ENCODE peak calls at places on chromosomes 2 and 18, in nine cellular contexts. One of them, this sample, is unnamed.

GRCh38 chr2:72138921-72139381 is 8.7 kb downstream of the CYP26B1 start:
- DNase-seq in astrocyte of the hippocampus: peak; percentile 91
- DNase-seq in stimulated activated CD4-positive, alpha-beta T cell treated with anti-CD3 and anti-CD28 coated beads, Interleukin-4, amount 100 ng/mL, for 48 hours: no peak
- DNase-seq in anterior cingulate cortex: no peak
- DNase-seq in PC-3: no peak
- DNase-seq in HT-29: peak; percentile 29
- DNase-seq in DMS 273 treated with DMSO at 0.1 percent for 48 hours: no peak
- DNase-seq in stimulated activated CD8-positive, alpha-beta memory T cell treated with anti-CD3 and anti-CD28 coated beads, Interleukin-15, amount 100 ng/mL, for 48 hours: no peak
- DNase-seq in stimulated activated naive B cell treated with anti-CD40 and anti-IgM and Interleukin-4, amounts not matched to agents 10 μg/mL and 1 μg/mL and 100 μg/mL, for 72 hours: no peak
- DNase-seq in this sample: no peak

GRCh38 chr2:127419112-127419430 is 844 bp downstream of the PROC start:
- DNase-seq in astrocyte of the hippocampus: no peak
- DNase-seq in stimulated activated CD4-positive, alpha-beta T cell treated with anti-CD3 and anti-CD28 coated beads, Interleukin-4, amount 100 ng/mL, for 48 hours: no peak
- DNase-seq in anterior cingulate cortex: no peak
- DNase-seq in PC-3: no peak
- DNase-seq in HT-29: no peak
- DNase-seq in DMS 273 treated with DMSO at 0.1 percent for 48 hours: no peak
- DNase-seq in stimulated activated CD8-positive, alpha-beta memory T cell treated with anti-CD3 and anti-CD28 coated beads, Interleukin-15, amount 100 ng/mL, for 48 hours: no peak
- DNase-seq in stimulated activated naive B cell treated with anti-CD40 and anti-IgM and Interleukin-4, amounts not matched to agents 10 μg/mL and 1 μg/mL and 100 μg/mL, for 72 hours: no peak
- DNase-seq in this sample: no peak

GRCh38 chr2:190583507-190584337 is 49.2 kb upstream of the NEMP2 start:
- DNase-seq in astrocyte of the hippocampus: no peak
- DNase-seq in stimulated activated CD4-positive, alpha-beta T cell treated with anti-CD3 and anti-CD28 coated beads, Interleukin-4, amount 100 ng/mL, for 48 hours: no peak
- DNase-seq in anterior cingulate cortex: no peak
- DNase-seq in PC-3: no peak
- DNase-seq in HT-29: no peak
- DNase-seq in DMS 273 treated with DMSO at 0.1 percent for 48 hours: no peak
- DNase-seq in stimulated activated CD8-positive, alpha-beta memory T cell treated with anti-CD3 and anti-CD28 coated beads, Interleukin-15, amount 100 ng/mL, for 48 hours: no peak
- DNase-seq in stimulated activated naive B cell treated with anti-CD40 and anti-IgM and Interleukin-4, amounts not matched to agents 10 μg/mL and 1 μg/mL and 100 μg/mL, for 72 hours: no peak
- DNase-seq in this sample: no peak

GRCh38 chr2:39597309-39597708 is 68.4 kb upstream of the TMEM178A start:
- DNase-seq in astrocyte of the hippocampus: no peak
- DNase-seq in stimulated activated CD4-positive, alpha-beta T cell treated with anti-CD3 and anti-CD28 coated beads, Interleukin-4, amount 100 ng/mL, for 48 hours: no peak
- DNase-seq in anterior cingulate cortex: no peak
- DNase-seq in PC-3: no peak
- DNase-seq in HT-29: no peak
- DNase-seq in DMS 273 treated with DMSO at 0.1 percent for 48 hours: no peak
- DNase-seq in stimulated activated CD8-positive, alpha-beta memory T cell treated with anti-CD3 and anti-CD28 coated beads, Interleukin-15, amount 100 ng/mL, for 48 hours: no peak
- DNase-seq in stimulated activated naive B cell treated with anti-CD40 and anti-IgM and Interleukin-4, amounts not matched to agents 10 μg/mL and 1 μg/mL and 100 μg/mL, for 72 hours: no peak
- DNase-seq in this sample: no peak

GRCh38 chr2:216583157-216583556 is 50.1 kb upstream of the IGFBP2 start:
- DNase-seq in astrocyte of the hippocampus: peak; percentile 90
- DNase-seq in stimulated activated CD4-positive, alpha-beta T cell treated with anti-CD3 and anti-CD28 coated beads, Interleukin-4, amount 100 ng/mL, for 48 hours: no peak
- DNase-seq in anterior cingulate cortex: no peak
- DNase-seq in PC-3: peak; percentile 87
- DNase-seq in HT-29: peak; percentile 19
- DNase-seq in DMS 273 treated with DMSO at 0.1 percent for 48 hours: no peak
- DNase-seq in stimulated activated CD8-positive, alpha-beta memory T cell treated with anti-CD3 and anti-CD28 coated beads, Interleukin-15, amount 100 ng/mL, for 48 hours: no peak
- DNase-seq in stimulated activated naive B cell treated with anti-CD40 and anti-IgM and Interleukin-4, amounts not matched to agents 10 μg/mL and 1 μg/mL and 100 μg/mL, for 72 hours: no peak
- DNase-seq in this sample: no peak

GRCh38 chr2:26008851-26009566 is 24.9 kb upstream of the RAB10 start:
- DNase-seq in astrocyte of the hippocampus: no peak
- DNase-seq in stimulated activated CD4-positive, alpha-beta T cell treated with anti-CD3 and anti-CD28 coated beads, Interleukin-4, amount 100 ng/mL, for 48 hours: no peak
- DNase-seq in anterior cingulate cortex: no peak
- DNase-seq in PC-3: peak; percentile 95
- DNase-seq in HT-29: peak; percentile 83
- DNase-seq in DMS 273 treated with DMSO at 0.1 percent for 48 hours: no peak
- DNase-seq in stimulated activated CD8-positive, alpha-beta memory T cell treated with anti-CD3 and anti-CD28 coated beads, Interleukin-15, amount 100 ng/mL, for 48 hours: no peak
- DNase-seq in stimulated activated naive B cell treated with anti-CD40 and anti-IgM and Interleukin-4, amounts not matched to agents 10 μg/mL and 1 μg/mL and 100 μg/mL, for 72 hours: no peak
- DNase-seq in this sample: no peak

GRCh38 chr2:26727641-26728561 is 35.4 kb downstream of the KCNK3 start:
- DNase-seq in astrocyte of the hippocampus: peak; percentile 28
- DNase-seq in stimulated activated CD4-positive, alpha-beta T cell treated with anti-CD3 and anti-CD28 coated beads, Interleukin-4, amount 100 ng/mL, for 48 hours: peak; percentile 11
- DNase-seq in anterior cingulate cortex: no peak
- DNase-seq in PC-3: no peak
- DNase-seq in HT-29: no peak
- DNase-seq in DMS 273 treated with DMSO at 0.1 percent for 48 hours: no peak
- DNase-seq in stimulated activated CD8-positive, alpha-beta memory T cell treated with anti-CD3 and anti-CD28 coated beads, Interleukin-15, amount 100 ng/mL, for 48 hours: no peak
- DNase-seq in stimulated activated naive B cell treated with anti-CD40 and anti-IgM and Interleukin-4, amounts not matched to agents 10 μg/mL and 1 μg/mL and 100 μg/mL, for 72 hours: no peak
- DNase-seq in this sample: no peak

GRCh38 chr2:48039209-48039990 is 133.1 kb upstream of the FBXO11 start:
- DNase-seq in astrocyte of the hippocampus: no peak
- DNase-seq in stimulated activated CD4-positive, alpha-beta T cell treated with anti-CD3 and anti-CD28 coated beads, Interleukin-4, amount 100 ng/mL, for 48 hours: no peak
- DNase-seq in anterior cingulate cortex: no peak
- DNase-seq in PC-3: no peak
- DNase-seq in HT-29: no peak
- DNase-seq in DMS 273 treated with DMSO at 0.1 percent for 48 hours: no peak
- DNase-seq in stimulated activated CD8-positive, alpha-beta memory T cell treated with anti-CD3 and anti-CD28 coated beads, Interleukin-15, amount 100 ng/mL, for 48 hours: no peak
- DNase-seq in stimulated activated naive B cell treated with anti-CD40 and anti-IgM and Interleukin-4, amounts not matched to agents 10 μg/mL and 1 μg/mL and 100 μg/mL, for 72 hours: no peak
- DNase-seq in this sample: no peak

GRCh38 chr2:224689539-224689938 is 26.6 kb downstream of the CCDC195 start:
- DNase-seq in astrocyte of the hippocampus: no peak
- DNase-seq in stimulated activated CD4-positive, alpha-beta T cell treated with anti-CD3 and anti-CD28 coated beads, Interleukin-4, amount 100 ng/mL, for 48 hours: no peak
- DNase-seq in anterior cingulate cortex: no peak
- DNase-seq in PC-3: no peak
- DNase-seq in HT-29: no peak
- DNase-seq in DMS 273 treated with DMSO at 0.1 percent for 48 hours: no peak
- DNase-seq in stimulated activated CD8-positive, alpha-beta memory T cell treated with anti-CD3 and anti-CD28 coated beads, Interleukin-15, amount 100 ng/mL, for 48 hours: no peak
- DNase-seq in stimulated activated naive B cell treated with anti-CD40 and anti-IgM and Interleukin-4, amounts not matched to agents 10 μg/mL and 1 μg/mL and 100 μg/mL, for 72 hours: no peak
- DNase-seq in this sample: no peak

GRCh38 chr18:9392726-9393125 is 58.2 kb downstream of the TWSG1 start:
- DNase-seq in astrocyte of the hippocampus: no peak
- DNase-seq in stimulated activated CD4-positive, alpha-beta T cell treated with anti-CD3 and anti-CD28 coated beads, Interleukin-4, amount 100 ng/mL, for 48 hours: no peak
- DNase-seq in anterior cingulate cortex: no peak
- DNase-seq in PC-3: no peak
- DNase-seq in HT-29: peak; percentile 25
- DNase-seq in DMS 273 treated with DMSO at 0.1 percent for 48 hours: no peak
- DNase-seq in stimulated activated CD8-positive, alpha-beta memory T cell treated with anti-CD3 and anti-CD28 coated beads, Interleukin-15, amount 100 ng/mL, for 48 hours: no peak
- DNase-seq in stimulated activated naive B cell treated with anti-CD40 and anti-IgM and Interleukin-4, amounts not matched to agents 10 μg/mL and 1 μg/mL and 100 μg/mL, for 72 hours: no peak
- DNase-seq in this sample: no peak

GRCh38 chr2:179261161-179261825 is 3.3 kb downstream of the SESTD1 start:
- DNase-seq in astrocyte of the hippocampus: no peak
- DNase-seq in stimulated activated CD4-positive, alpha-beta T cell treated with anti-CD3 and anti-CD28 coated beads, Interleukin-4, amount 100 ng/mL, for 48 hours: no peak
- DNase-seq in anterior cingulate cortex: no peak
- DNase-seq in PC-3: no peak
- DNase-seq in HT-29: no peak
- DNase-seq in DMS 273 treated with DMSO at 0.1 percent for 48 hours: no peak
- DNase-seq in stimulated activated CD8-positive, alpha-beta memory T cell treated with anti-CD3 and anti-CD28 coated beads, Interleukin-15, amount 100 ng/mL, for 48 hours: no peak
- DNase-seq in stimulated activated naive B cell treated with anti-CD40 and anti-IgM and Interleukin-4, amounts not matched to agents 10 μg/mL and 1 μg/mL and 100 μg/mL, for 72 hours: no peak
- DNase-seq in this sample: no peak

GRCh38 chr2:64262068-64262467 is 117.8 kb upstream of the PELI1 start:
- DNase-seq in astrocyte of the hippocampus: no peak
- DNase-seq in stimulated activated CD4-positive, alpha-beta T cell treated with anti-CD3 and anti-CD28 coated beads, Interleukin-4, amount 100 ng/mL, for 48 hours: no peak
- DNase-seq in anterior cingulate cortex: no peak
- DNase-seq in PC-3: no peak
- DNase-seq in HT-29: peak; percentile 94
- DNase-seq in DMS 273 treated with DMSO at 0.1 percent for 48 hours: no peak
- DNase-seq in stimulated activated CD8-positive, alpha-beta memory T cell treated with anti-CD3 and anti-CD28 coated beads, Interleukin-15, amount 100 ng/mL, for 48 hours: no peak
- DNase-seq in stimulated activated naive B cell treated with anti-CD40 and anti-IgM and Interleukin-4, amounts not matched to agents 10 μg/mL and 1 μg/mL and 100 μg/mL, for 72 hours: no peak
- DNase-seq in this sample: no peak

GRCh38 chr2:150449856-150450255 is 37.6 kb downstream of the RND3 start:
- DNase-seq in astrocyte of the hippocampus: no peak
- DNase-seq in stimulated activated CD4-positive, alpha-beta T cell treated with anti-CD3 and anti-CD28 coated beads, Interleukin-4, amount 100 ng/mL, for 48 hours: no peak
- DNase-seq in anterior cingulate cortex: no peak
- DNase-seq in PC-3: peak; percentile 97
- DNase-seq in HT-29: peak; percentile 90
- DNase-seq in DMS 273 treated with DMSO at 0.1 percent for 48 hours: no peak
- DNase-seq in stimulated activated CD8-positive, alpha-beta memory T cell treated with anti-CD3 and anti-CD28 coated beads, Interleukin-15, amount 100 ng/mL, for 48 hours: no peak
- DNase-seq in stimulated activated naive B cell treated with anti-CD40 and anti-IgM and Interleukin-4, amounts not matched to agents 10 μg/mL and 1 μg/mL and 100 μg/mL, for 72 hours: no peak
- DNase-seq in this sample: no peak

GRCh38 chr18:41370740-41371623 is 584.1 kb upstream of the PIK3C3 start:
- DNase-seq in astrocyte of the hippocampus: no peak
- DNase-seq in stimulated activated CD4-positive, alpha-beta T cell treated with anti-CD3 and anti-CD28 coated beads, Interleukin-4, amount 100 ng/mL, for 48 hours: no peak
- DNase-seq in anterior cingulate cortex: no peak
- DNase-seq in PC-3: no peak
- DNase-seq in HT-29: no peak
- DNase-seq in DMS 273 treated with DMSO at 0.1 percent for 48 hours: no peak
- DNase-seq in stimulated activated CD8-positive, alpha-beta memory T cell treated with anti-CD3 and anti-CD28 coated beads, Interleukin-15, amount 100 ng/mL, for 48 hours: no peak
- DNase-seq in stimulated activated naive B cell treated with anti-CD40 and anti-IgM and Interleukin-4, amounts not matched to agents 10 μg/mL and 1 μg/mL and 100 μg/mL, for 72 hours: no peak
- DNase-seq in this sample: no peak

GRCh38 chr2:205848601-205849000 is 166.3 kb downstream of the NRP2 start:
- DNase-seq in astrocyte of the hippocampus: no peak
- DNase-seq in stimulated activated CD4-positive, alpha-beta T cell treated with anti-CD3 and anti-CD28 coated beads, Interleukin-4, amount 100 ng/mL, for 48 hours: no peak
- DNase-seq in anterior cingulate cortex: no peak
- DNase-seq in PC-3: no peak
- DNase-seq in HT-29: no peak
- DNase-seq in DMS 273 treated with DMSO at 0.1 percent for 48 hours: no peak
- DNase-seq in stimulated activated CD8-positive, alpha-beta memory T cell treated with anti-CD3 and anti-CD28 coated beads, Interleukin-15, amount 100 ng/mL, for 48 hours: no peak
- DNase-seq in stimulated activated naive B cell treated with anti-CD40 and anti-IgM and Interleukin-4, amounts not matched to agents 10 μg/mL and 1 μg/mL and 100 μg/mL, for 72 hours: no peak
- DNase-seq in this sample: no peak

GRCh38 chr2:60411295-60411694 is 142.2 kb downstream of the BCL11A start:
- DNase-seq in astrocyte of the hippocampus: no peak
- DNase-seq in stimulated activated CD4-positive, alpha-beta T cell treated with anti-CD3 and anti-CD28 coated beads, Interleukin-4, amount 100 ng/mL, for 48 hours: no peak
- DNase-seq in anterior cingulate cortex: no peak
- DNase-seq in PC-3: no peak
- DNase-seq in HT-29: no peak
- DNase-seq in DMS 273 treated with DMSO at 0.1 percent for 48 hours: no peak
- DNase-seq in stimulated activated CD8-positive, alpha-beta memory T cell treated with anti-CD3 and anti-CD28 coated beads, Interleukin-15, amount 100 ng/mL, for 48 hours: no peak
- DNase-seq in stimulated activated naive B cell treated with anti-CD40 and anti-IgM and Interleukin-4, amounts not matched to agents 10 μg/mL and 1 μg/mL and 100 μg/mL, for 72 hours: no peak
- DNase-seq in this sample: no peak

GRCh38 chr2:30305235-30305634 is 73.9 kb downstream of the LBH start:
- DNase-seq in astrocyte of the hippocampus: no peak
- DNase-seq in stimulated activated CD4-positive, alpha-beta T cell treated with anti-CD3 and anti-CD28 coated beads, Interleukin-4, amount 100 ng/mL, for 48 hours: no peak
- DNase-seq in anterior cingulate cortex: no peak
- DNase-seq in PC-3: peak; percentile 37
- DNase-seq in HT-29: no peak
- DNase-seq in DMS 273 treated with DMSO at 0.1 percent for 48 hours: no peak
- DNase-seq in stimulated activated CD8-positive, alpha-beta memory T cell treated with anti-CD3 and anti-CD28 coated beads, Interleukin-15, amount 100 ng/mL, for 48 hours: no peak
- DNase-seq in stimulated activated naive B cell treated with anti-CD40 and anti-IgM and Interleukin-4, amounts not matched to agents 10 μg/mL and 1 μg/mL and 100 μg/mL, for 72 hours: no peak
- DNase-seq in this sample: no peak

GRCh38 chr2:148622390-148622789 is 22.2 kb upstream of the EPC2 start:
- DNase-seq in astrocyte of the hippocampus: no peak
- DNase-seq in stimulated activated CD4-positive, alpha-beta T cell treated with anti-CD3 and anti-CD28 coated beads, Interleukin-4, amount 100 ng/mL, for 48 hours: no peak
- DNase-seq in anterior cingulate cortex: no peak
- DNase-seq in PC-3: no peak
- DNase-seq in HT-29: no peak
- DNase-seq in DMS 273 treated with DMSO at 0.1 percent for 48 hours: peak; percentile 35
- DNase-seq in stimulated activated CD8-positive, alpha-beta memory T cell treated with anti-CD3 and anti-CD28 coated beads, Interleukin-15, amount 100 ng/mL, for 48 hours: no peak
- DNase-seq in stimulated activated naive B cell treated with anti-CD40 and anti-IgM and Interleukin-4, amounts not matched to agents 10 μg/mL and 1 μg/mL and 100 μg/mL, for 72 hours: no peak
- DNase-seq in this sample: no peak

GRCh38 chr2:84748339-84748738 is 132.5 kb downstream of the TRABD2A start:
- DNase-seq in astrocyte of the hippocampus: no peak
- DNase-seq in stimulated activated CD4-positive, alpha-beta T cell treated with anti-CD3 and anti-CD28 coated beads, Interleukin-4, amount 100 ng/mL, for 48 hours: no peak
- DNase-seq in anterior cingulate cortex: no peak
- DNase-seq in PC-3: no peak
- DNase-seq in HT-29: no peak
- DNase-seq in DMS 273 treated with DMSO at 0.1 percent for 48 hours: no peak
- DNase-seq in stimulated activated CD8-positive, alpha-beta memory T cell treated with anti-CD3 and anti-CD28 coated beads, Interleukin-15, amount 100 ng/mL, for 48 hours: no peak
- DNase-seq in stimulated activated naive B cell treated with anti-CD40 and anti-IgM and Interleukin-4, amounts not matched to agents 10 μg/mL and 1 μg/mL and 100 μg/mL, for 72 hours: no peak
- DNase-seq in this sample: no peak

GRCh38 chr18:376307-376706 is 108.5 kb upstream of the THOC1 start:
- DNase-seq in astrocyte of the hippocampus: peak; percentile 40
- DNase-seq in stimulated activated CD4-positive, alpha-beta T cell treated with anti-CD3 and anti-CD28 coated beads, Interleukin-4, amount 100 ng/mL, for 48 hours: no peak
- DNase-seq in anterior cingulate cortex: no peak
- DNase-seq in PC-3: no peak
- DNase-seq in HT-29: no peak
- DNase-seq in DMS 273 treated with DMSO at 0.1 percent for 48 hours: no peak
- DNase-seq in stimulated activated CD8-positive, alpha-beta memory T cell treated with anti-CD3 and anti-CD28 coated beads, Interleukin-15, amount 100 ng/mL, for 48 hours: no peak
- DNase-seq in stimulated activated naive B cell treated with anti-CD40 and anti-IgM and Interleukin-4, amounts not matched to agents 10 μg/mL and 1 μg/mL and 100 μg/mL, for 72 hours: no peak
- DNase-seq in this sample: no peak

GRCh38 chr2:108412995-108413726 is 35.4 kb downstream of the SULT1C4 start:
- DNase-seq in astrocyte of the hippocampus: peak; percentile 87
- DNase-seq in stimulated activated CD4-positive, alpha-beta T cell treated with anti-CD3 and anti-CD28 coated beads, Interleukin-4, amount 100 ng/mL, for 48 hours: no peak
- DNase-seq in anterior cingulate cortex: no peak
- DNase-seq in PC-3: peak; percentile 98
- DNase-seq in HT-29: peak; percentile 9
- DNase-seq in DMS 273 treated with DMSO at 0.1 percent for 48 hours: no peak
- DNase-seq in stimulated activated CD8-positive, alpha-beta memory T cell treated with anti-CD3 and anti-CD28 coated beads, Interleukin-15, amount 100 ng/mL, for 48 hours: no peak
- DNase-seq in stimulated activated naive B cell treated with anti-CD40 and anti-IgM and Interleukin-4, amounts not matched to agents 10 μg/mL and 1 μg/mL and 100 μg/mL, for 72 hours: no peak
- DNase-seq in this sample: no peak

GRCh38 chr2:20227894-20228505 is 3.1 kb upstream of the SDC1 start:
- DNase-seq in astrocyte of the hippocampus: no peak
- DNase-seq in stimulated activated CD4-positive, alpha-beta T cell treated with anti-CD3 and anti-CD28 coated beads, Interleukin-4, amount 100 ng/mL, for 48 hours: no peak
- DNase-seq in anterior cingulate cortex: no peak
- DNase-seq in PC-3: no peak
- DNase-seq in HT-29: no peak
- DNase-seq in DMS 273 treated with DMSO at 0.1 percent for 48 hours: no peak
- DNase-seq in stimulated activated CD8-positive, alpha-beta memory T cell treated with anti-CD3 and anti-CD28 coated beads, Interleukin-15, amount 100 ng/mL, for 48 hours: no peak
- DNase-seq in stimulated activated naive B cell treated with anti-CD40 and anti-IgM and Interleukin-4, amounts not matched to agents 10 μg/mL and 1 μg/mL and 100 μg/mL, for 72 hours: no peak
- DNase-seq in this sample: no peak

GRCh38 chr18:56739731-56740130 is 88.6 kb downstream of the WDR7 start:
- DNase-seq in astrocyte of the hippocampus: no peak
- DNase-seq in stimulated activated CD4-positive, alpha-beta T cell treated with anti-CD3 and anti-CD28 coated beads, Interleukin-4, amount 100 ng/mL, for 48 hours: no peak
- DNase-seq in anterior cingulate cortex: no peak
- DNase-seq in PC-3: no peak
- DNase-seq in HT-29: no peak
- DNase-seq in DMS 273 treated with DMSO at 0.1 percent for 48 hours: no peak
- DNase-seq in stimulated activated CD8-positive, alpha-beta memory T cell treated with anti-CD3 and anti-CD28 coated beads, Interleukin-15, amount 100 ng/mL, for 48 hours: no peak
- DNase-seq in stimulated activated naive B cell treated with anti-CD40 and anti-IgM and Interleukin-4, amounts not matched to agents 10 μg/mL and 1 μg/mL and 100 μg/mL, for 72 hours: no peak
- DNase-seq in this sample: no peak